ENCODE peak calls at places on chromosomes 7 and 10, in four cellular contexts. Z is germinal center; X is T-cell; D is stimulated activated CD4-positive, alpha-beta T cell treated with anti-CD3 and anti-CD28 coated beads, Interleukin-12 subunit alpha, Interleukin-12 subunit beta, amount 100 ng/mL, for 24 hours. E is an unnamed sample.
A peak's percentile ranks its signal among the peaks of the same experiment; 100 is the strongest.

GRCh38 chr10:88457680-88458079 is 125.4 kb downstream of the RNLS start:
- DNase-seq in Z (no peak), X (no peak), D (no peak), E (no peak)

GRCh38 chr10:73650537-73651331 is 5.1 kb downstream of the SYNPO2L start:
- DNase-seq in Z (no peak), X (no peak), D (no peak), E (no peak)

GRCh38 chr10:119333146-119333792 is 125.9 kb downstream of the GRK5 start:
- DNase-seq in Z (no peak), X (no peak), D (peak; percentile 36), E (no peak)

GRCh38 chr10:13105184-13105583 is 5.2 kb downstream of the OPTN start:
- DNase-seq in Z (no peak), X (no peak), D (no peak), E (no peak)

GRCh38 chr7:11716185-11716584 is 115.8 kb downstream of the THSD7A start:
- DNase-seq in Z (no peak), X (no peak), D (no peak), E (no peak)

GRCh38 chr10:29245476-29245875 is 43.4 kb upstream of the LYZL1 start:
- DNase-seq in Z (no peak), X (no peak), D (no peak), E (no peak)

GRCh38 chr7:101527844-101528667 is 101.0 kb downstream of the MYL10 start:
- DNase-seq in Z (no peak), X (no peak), D (no peak), E (no peak)

GRCh38 chr7:13725591-13725990 is 263.9 kb downstream of the ETV1 start:
- DNase-seq in Z (no peak), X (no peak), D (no peak), E (no peak)

GRCh38 chr7:47902013-47902412 is 46.3 kb downstream of the PKD1L1 start:
- DNase-seq in Z (no peak), X (no peak), D (no peak), E (no peak)

GRCh38 chr7:106425017-106425719 is 140.4 kb upstream of the NAMPT start:
- DNase-seq in Z (peak; percentile 49), X (peak; percentile 11), D (peak; percentile 70), E (no peak)

GRCh38 chr7:133428876-133429275 is 176.0 kb downstream of the EXOC4 start:
- DNase-seq in Z (no peak), X (no peak), D (no peak), E (no peak)

GRCh38 chr7:5755704-5756131 is 25.7 kb downstream of the RNF216 start:
- DNase-seq in Z (no peak), X (no peak), D (no peak), E (no peak)

GRCh38 chr7:154512121-154512621 is 460.0 kb downstream of the DPP6 start:
- DNase-seq in Z (no peak), X (no peak), D (no peak), E (no peak)

GRCh38 chr7:94270772-94271171 is 123.9 kb upstream of the COL1A2 start:
- DNase-seq in Z (no peak), X (no peak), D (no peak), E (no peak)

GRCh38 chr10:72319416-72320254 is 35.1 kb downstream of the DNAJB12 start:
- DNase-seq in Z (peak; percentile 89), X (peak; percentile 84), D (peak; percentile 83), E (peak; percentile 94)

GRCh38 chr7:81470084-81470723 is 299.6 kb downstream of the HGF start:
- DNase-seq in Z (peak; percentile 1), X (no peak), D (no peak), E (peak; percentile 17)

GRCh38 chr10:127678091-127678490 is 58.9 kb upstream of the FOXI2 start:
- DNase-seq in Z (no peak), X (no peak), D (no peak), E (no peak)

GRCh38 chr10:74082319-74082718 is 68.3 kb downstream of the AP3M1 start:
- DNase-seq in Z (no peak), X (no peak), D (no peak), E (no peak)

GRCh38 chr7:149723795-149724495 is 49.4 kb downstream of the ZNF467 start:
- DNase-seq in Z (no peak), X (no peak), D (no peak), E (no peak)

GRCh38 chr10:128150045-128150493 is 23.8 kb upstream of the MKI67 start:
- DNase-seq in Z (peak; percentile 90), X (peak; percentile 67), D (peak; percentile 46), E (peak; percentile 82)

GRCh38 chr10:86645111-86645445 is 9.3 kb upstream of the OPN4 start:
- DNase-seq in Z (no peak), X (no peak), D (no peak), E (no peak)

E was measured in immature natural killer cell.